ENCODE peak calls at places on chromosomes 6 and 20, in six cellular contexts. H is neuronal stem cell, O is IMR-90, W is H9, L is H1, A is trophoblast cell. U is an unnamed sample.

GRCh38 chr20:54320148-54320607 is 112.3 kb downstream of the PFDN4 start:
- DNase-seq in W (peak), A (no peak), L (no peak), O (peak), H (no peak), U (no peak)

GRCh38 chr6:159919011-159919511 is 28.3 kb downstream of the MAS1 start:
- DNase-seq in L (no peak), W (no peak), O (peak), A (peak), H (no peak), U (no peak)

GRCh38 chr6:70714716-70715257 is 47.1 kb downstream of the SMAP1 start:
- DNase-seq in W (no peak), L (no peak), H (no peak), O (no peak), A (no peak), U (no peak)

GRCh38 chr6:13617066-13617465 is 1.9 kb downstream of the NOL7 start:
- DNase-seq in O (no peak), W (no peak), L (no peak), A (no peak), H (no peak), U (no peak)

GRCh38 chr20:29878281-29878741 is 1379.2 kb upstream of the DEFB115 start:
- DNase-seq in O (no peak), L (no peak), H (no peak), A (peak), W (no peak), U (no peak)

GRCh38 chr6:137309078-137309762 is 90.0 kb upstream of the IFNGR1 start:
- DNase-seq in L (peak), A (no peak), O (peak), W (peak), H (no peak), U (peak)

GRCh38 chr6:157075549-157076426 is 247.5 kb downstream of the TMEM242 start:
- DNase-seq in W (no peak), H (no peak), A (no peak), O (peak), L (no peak), U (no peak)

GRCh38 chr6:75757295-75757694 is 8.3 kb downstream of the MYO6 start:
- DNase-seq in L (no peak), A (no peak), O (no peak), H (no peak), W (no peak), U (no peak)

GRCh38 chr6:42199106-42199981 is 4.6 kb upstream of the GUCA1B start:
- DNase-seq in H (no peak), W (no peak), L (no peak), A (no peak), O (peak), U (peak)

GRCh38 chr20:52404676-52405075 is 213.1 kb upstream of the ZFP64 start:
- DNase-seq in O (no peak), A (no peak), H (no peak), L (no peak), W (no peak), U (no peak)

GRCh38 chr6:7417684-7418083 is 28.1 kb downstream of the RIOK1 start:
- DNase-seq in L (no peak), W (no peak), A (no peak), O (peak), H (no peak), U (peak)

GRCh38 chr6:28615955-28616747 is 90.5 kb downstream of the GPX5 start:
- DNase-seq in L (peak), O (no peak), W (peak), A (peak), H (no peak), U (no peak)

GRCh38 chr6:43924222-43924702 is 154.3 kb downstream of the VEGFA start:
- DNase-seq in W (no peak), L (no peak), O (peak), H (no peak), A (no peak), U (no peak)
- H2AK5ac ChIP-seq in W (no peak), L (peak), O (peak), H (peak), A (no peak), U (peak)

DNA sequence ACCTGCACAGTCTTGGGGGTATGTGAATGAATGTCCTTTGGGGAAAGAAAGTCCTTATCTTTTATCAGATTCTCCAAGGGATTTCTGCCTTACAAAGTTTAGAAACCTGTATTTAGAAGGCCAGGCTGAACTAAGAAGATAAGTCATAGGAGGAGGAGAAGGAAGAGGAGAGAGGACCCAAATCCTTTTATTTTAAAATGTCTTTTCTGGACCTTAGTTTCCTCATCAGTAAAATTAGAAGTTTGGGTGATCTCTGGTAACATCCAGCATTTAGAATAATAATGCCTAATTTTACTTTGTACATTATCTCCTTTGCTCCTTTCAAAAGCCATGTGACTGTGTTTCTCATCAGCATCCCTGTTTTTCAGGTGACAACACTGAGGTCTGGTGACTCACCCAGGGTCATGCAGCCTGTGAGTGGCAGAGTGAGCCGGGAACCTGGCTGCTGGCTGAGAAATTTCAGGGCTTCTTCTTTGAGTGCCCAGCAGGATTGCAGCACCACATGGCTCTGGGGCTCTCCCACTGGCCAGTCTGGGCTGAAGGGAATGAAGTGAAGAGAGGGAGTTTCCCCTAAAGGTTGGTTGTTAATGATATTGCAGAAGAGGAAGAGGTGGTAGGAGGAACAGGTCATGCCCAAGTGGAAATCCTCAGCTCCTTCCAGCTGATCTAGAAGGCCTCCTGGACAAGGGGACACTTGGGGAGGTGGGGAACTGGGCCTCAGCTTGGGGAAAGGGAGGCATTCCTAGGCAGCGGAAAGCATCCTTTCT is 34.0 kb downstream of the VEGFA start:
- DNase-seq in O (peak), A (peak), H (no peak), W (no peak), L (no peak), U (peak)
- H4K91ac ChIP-seq in O (no peak), A (peak), H (no peak), W (no peak), L (no peak), U (peak)

DNA sequence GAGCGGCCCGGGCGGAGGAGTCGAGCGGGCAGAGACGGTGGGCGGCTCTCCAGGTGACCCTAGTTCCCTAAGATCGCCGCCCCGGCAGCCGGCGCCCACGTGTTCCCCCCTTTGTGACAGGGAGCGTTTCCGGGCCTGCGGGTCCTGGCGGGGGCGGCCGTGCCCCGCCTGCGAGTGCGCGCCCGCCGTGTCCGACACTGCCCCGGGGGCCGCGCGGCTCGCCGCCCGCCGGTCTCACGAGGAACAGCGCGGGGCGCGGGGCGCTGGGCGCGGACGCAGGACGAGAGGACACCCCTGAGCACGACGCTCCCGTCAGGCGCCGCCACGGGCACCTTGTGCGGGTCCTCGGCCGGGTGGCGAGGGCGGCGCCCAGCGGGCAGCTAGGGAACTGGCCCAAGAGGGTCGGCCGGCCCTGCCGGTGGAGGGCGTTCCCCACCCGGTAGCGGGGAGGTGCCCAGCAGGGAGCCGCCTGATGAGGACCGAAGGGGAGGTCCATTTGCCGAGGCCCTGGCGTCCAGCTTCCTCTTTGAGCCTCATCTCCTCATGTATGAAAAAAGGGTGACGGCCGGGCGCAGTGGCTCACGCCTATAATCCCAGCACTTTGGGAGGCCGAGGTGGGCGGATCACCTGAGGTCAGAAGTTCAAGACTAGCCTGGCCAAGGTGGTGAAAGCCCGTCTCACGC is at the start of gene VARS1:
- DNase-seq in O (peak), W (peak), L (peak), A (peak), H (peak), U (peak)
- H2AK5ac ChIP-seq in O (peak), W (no peak), L (no peak), A (peak), H (peak), U (peak)

GRCh38 chr6:78528926-78529325 is 338.4 kb upstream of the IRAK1BP1 start:
- DNase-seq in H (no peak), L (no peak), A (no peak), O (no peak), W (no peak), U (no peak)

GRCh38 chr6:78530208-78530607 is 337.1 kb upstream of the IRAK1BP1 start:
- DNase-seq in O (no peak), A (no peak), L (no peak), H (peak), W (peak), U (no peak)

GRCh38 chr6:78523622-78524021 is 343.7 kb upstream of the IRAK1BP1 start:
- DNase-seq in H (no peak), A (no peak), W (no peak), O (no peak), L (no peak), U (peak)

GRCh38 chr6:78525961-78526360 is 341.4 kb upstream of the IRAK1BP1 start:
- DNase-seq in H (no peak), W (no peak), L (no peak), A (no peak), O (no peak), U (no peak)

DNA sequence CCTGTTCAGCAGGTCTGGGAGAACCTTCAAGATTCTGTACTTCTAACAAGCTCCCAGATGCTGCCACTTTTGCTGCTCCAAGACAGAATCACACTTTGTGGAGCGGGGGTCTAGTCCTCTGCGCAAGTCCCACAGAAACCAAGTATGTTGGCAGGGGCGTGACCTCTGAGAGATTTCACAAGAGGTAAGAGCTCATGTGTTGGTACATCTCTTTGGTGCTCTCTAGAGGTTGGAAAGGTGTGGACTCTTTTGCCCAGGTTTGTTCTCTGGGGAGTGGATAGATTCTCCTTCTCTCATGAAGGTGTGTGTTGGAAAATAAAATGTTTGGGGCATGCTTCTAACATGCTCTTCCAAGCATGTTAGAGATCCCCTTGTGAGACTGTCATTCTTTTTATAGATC is 340.9 kb upstream of the IRAK1BP1 start:
- DNase-seq in O (no peak), W (no peak), A (no peak), H (no peak), L (no peak), U (no peak)
- H4K91ac ChIP-seq in O (no peak), W (no peak), A (no peak), H (no peak), L (no peak), U (no peak)

DNA sequence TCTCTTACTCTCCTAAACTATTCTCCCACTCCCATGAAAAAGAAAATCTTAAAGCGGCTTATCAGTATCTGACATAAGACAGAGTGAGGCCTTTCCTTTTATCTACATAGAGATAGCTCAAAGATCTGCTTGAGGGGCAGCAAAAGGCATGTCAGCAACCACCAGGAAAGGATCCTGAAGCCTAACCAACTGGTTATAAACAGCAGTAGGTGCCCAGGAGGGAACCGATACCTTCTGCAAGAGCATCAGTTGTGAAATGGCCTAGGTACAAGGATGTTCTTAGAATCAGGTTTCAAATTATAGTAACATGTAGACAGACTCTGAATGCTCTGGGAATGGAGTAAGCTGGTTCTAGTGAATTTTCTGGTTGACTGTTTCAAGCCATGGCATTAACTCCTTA is 21.4 kb downstream of the JARID2 start:
- DNase-seq in W (no peak), A (no peak), L (no peak), O (no peak), H (no peak), U (no peak)
- H2AK5ac ChIP-seq in W (no peak), A (no peak), L (no peak), O (no peak), H (no peak), U (no peak)